ENCODE peak calls at places on chromosome 12, in four cellular contexts. J, A, E and G are unnamed samples.

GRCh38 chr12:27143676-27144075 is 61.3 kb upstream of the C12orf71 start:
- DNase-seq in J (no peak), A (no peak), E (no peak), G (no peak)

GRCh38 chr12:31325524-31325875 is 450 bp downstream of the SINHCAF start:
- DNase-seq in J (no peak), A (no peak), E (peak; percentile 41), G (no peak)

GRCh38 chr12:77116277-77116676 is 50.9 kb upstream of the E2F7 start:
- DNase-seq in J (no peak), A (no peak), E (no peak), G (no peak)

GRCh38 chr12:117807946-117808345 is 160.8 kb downstream of the KSR2 start:
- DNase-seq in J (no peak), A (no peak), E (no peak), G (no peak)

GRCh38 chr12:2402180-2402579 is 349.4 kb downstream of the CACNA1C start:
- DNase-seq in J (peak; percentile 42), A (no peak), E (no peak), G (no peak)

GRCh38 chr12:24133385-24133784 is 183.9 kb upstream of the SOX5 start:
- DNase-seq in J (no peak), A (peak; percentile 14), E (no peak), G (peak; percentile 71)

GRCh38 chr12:32399373-32400113 is at the start of gene FGD4:
- DNase-seq in J (peak; percentile 94), A (peak; percentile 69), E (peak; percentile 68), G (peak; percentile 66)

GRCh38 chr12:89373772-89374572 is 21.7 kb upstream of the DUSP6 start:
- DNase-seq in J (no peak), A (no peak), E (no peak), G (no peak)

GRCh38 chr12:106552228-106552627 is 30.6 kb upstream of the RFX4 start:
- DNase-seq in J (no peak), A (no peak), E (no peak), G (no peak)

GRCh38 chr12:67647251-67647546 is 1.3 kb upstream of the DYRK2 start:
- DNase-seq in J (no peak), A (no peak), E (no peak), G (no peak)

GRCh38 chr12:132723015-132723763 is 12.5 kb downstream of the PGAM5 start:
- DNase-seq in J (no peak), A (no peak), E (no peak), G (no peak)

GRCh38 chr12:121590476-121591143 is 9.8 kb upstream of the KDM2B start:
- DNase-seq in J (no peak), A (peak; percentile 58), E (no peak), G (peak; percentile 49)

GRCh38 chr12:55830601-55831406 is 1.4 kb upstream of the DNAJC14 start:
- DNase-seq in J (peak; percentile 88), A (peak; percentile 45), E (peak; percentile 81), G (peak; percentile 89)

GRCh38 chr12:71556881-71557280 is 106.8 kb downstream of the ZFC3H1 start:
- DNase-seq in J (no peak), A (peak; percentile 18), E (no peak), G (peak; percentile 34)

GRCh38 chr12:22282283-22282682 is 52.2 kb downstream of the ST8SIA1 start:
- DNase-seq in J (no peak), A (no peak), E (no peak), G (no peak)

GRCh38 chr12:74889563-74890236 is 319.9 kb downstream of the KCNC2 start:
- DNase-seq in J (no peak), A (no peak), E (no peak), G (no peak)

GRCh38 chr12:47775100-47775911 is 2.3 kb downstream of the SLC48A1 start:
- DNase-seq in J (no peak), A (no peak), E (peak; percentile 59), G (no peak)

GRCh38 chr12:62629413-62629812 is 162.8 kb downstream of the MON2 start:
- DNase-seq in J (no peak), A (no peak), E (no peak), G (no peak)

GRCh38 chr12:37545759-37546158 is 770.8 kb upstream of the ALG10B start:
- DNase-seq in J (no peak), A (no peak), E (no peak), G (no peak)

GRCh38 chr12:99200711-99201384 is 446.7 kb upstream of the GARIN6 start:
- DNase-seq in J (no peak), A (no peak), E (no peak), G (no peak)

GRCh38 chr12:53050426-53051057 is 677 bp downstream of the TNS2 start:
- DNase-seq in J (no peak), A (no peak), E (no peak), G (no peak)

GRCh38 chr12:84660139-84660538 is 252.5 kb downstream of the SLC6A15 start:
- DNase-seq in J (no peak), A (no peak), E (no peak), G (no peak)

GRCh38 chr12:49903700-49904423 is at the start of gene FAIM2:
- DNase-seq in J (peak; percentile 92), A (no peak), E (peak; percentile 73), G (no peak)

GRCh38 chr12:39300799-39301198 is 142.1 kb downstream of the KIF21A start:
- DNase-seq in J (no peak), A (no peak), E (no peak), G (no peak)

GRCh38 chr12:109532721-109533486 is 40.4 kb downstream of the MMAB start:
- DNase-seq in J (no peak), A (no peak), E (no peak), G (no peak)

GRCh38 chr12:89927226-89927698 is 218.6 kb upstream of the ATP2B1 start:
- DNase-seq in J (no peak), A (no peak), E (no peak), G (no peak)

GRCh38 chr12:93380480-93381121 is 2.9 kb downstream of the NUDT4 start:
- DNase-seq in J (peak; percentile 50), A (peak; percentile 43), E (no peak), G (no peak)
- TF ChIP-seq YY1 in J (no peak), A (no peak), E (no peak), G (no peak)

DNA sequence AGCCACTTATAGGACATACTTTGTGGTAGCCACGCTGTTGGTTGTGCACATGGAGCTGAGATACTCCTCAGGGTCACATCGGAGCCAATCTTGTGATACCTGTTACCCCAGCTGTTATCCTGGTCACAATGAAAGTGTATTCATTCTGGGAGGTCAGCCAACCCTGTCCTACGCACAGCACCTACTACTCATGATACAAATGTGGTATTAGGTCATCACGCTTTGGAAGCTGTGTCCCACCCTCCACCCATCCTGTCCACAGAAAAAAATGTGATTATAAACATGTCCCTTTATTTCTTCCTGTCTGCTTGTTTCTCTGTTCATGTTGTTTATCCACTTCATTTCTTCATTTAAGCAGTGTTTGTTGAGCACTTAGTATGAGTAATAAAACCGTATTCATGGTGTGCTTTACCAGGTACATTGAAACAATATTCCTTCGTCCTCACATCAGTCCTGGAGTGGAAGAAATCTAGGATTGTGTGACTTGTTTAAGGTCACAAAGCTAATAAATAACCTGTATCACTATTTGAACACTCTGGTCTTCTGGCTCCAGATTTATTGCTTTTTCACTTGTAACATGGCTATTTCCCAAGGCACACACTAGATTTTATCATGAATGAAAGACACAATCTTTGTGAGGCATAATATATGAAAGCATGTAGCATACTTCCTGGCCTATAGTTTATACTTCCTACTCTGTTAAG is 73.1 kb downstream of the DERA start:
- DNase-seq in J (no peak), A (no peak), E (no peak), G (no peak)
- TF ChIP-seq CHD2 in J (no peak), A (no peak), E (no peak), G (no peak)

GRCh38 chr12:46629331-46630229 is 196.2 kb downstream of the SLC38A4 start:
- DNase-seq in J (no peak), A (no peak), E (no peak), G (no peak)
- TF ChIP-seq USF2 in J (no peak), A (no peak), E (no peak), G (no peak)

GRCh38 chr12:130160711-130161231 is 1.5 kb upstream of the FZD10 start:
- DNase-seq in J (no peak), A (no peak), E (no peak), G (no peak)

GRCh38 chr12:130160306-130160705 is 2.0 kb upstream of the FZD10 start:
- DNase-seq in J (no peak), A (no peak), E (no peak), G (no peak)

GRCh38 chr12:130162267-130162666 is at the start of gene FZD10:
- DNase-seq in J (peak; percentile 77), A (no peak), E (no peak), G (no peak)

GRCh38 chr12:130162771-130163460 is 652 bp downstream of the FZD10 start:
- DNase-seq in J (peak; percentile 55), A (no peak), E (no peak), G (no peak)

DNA sequence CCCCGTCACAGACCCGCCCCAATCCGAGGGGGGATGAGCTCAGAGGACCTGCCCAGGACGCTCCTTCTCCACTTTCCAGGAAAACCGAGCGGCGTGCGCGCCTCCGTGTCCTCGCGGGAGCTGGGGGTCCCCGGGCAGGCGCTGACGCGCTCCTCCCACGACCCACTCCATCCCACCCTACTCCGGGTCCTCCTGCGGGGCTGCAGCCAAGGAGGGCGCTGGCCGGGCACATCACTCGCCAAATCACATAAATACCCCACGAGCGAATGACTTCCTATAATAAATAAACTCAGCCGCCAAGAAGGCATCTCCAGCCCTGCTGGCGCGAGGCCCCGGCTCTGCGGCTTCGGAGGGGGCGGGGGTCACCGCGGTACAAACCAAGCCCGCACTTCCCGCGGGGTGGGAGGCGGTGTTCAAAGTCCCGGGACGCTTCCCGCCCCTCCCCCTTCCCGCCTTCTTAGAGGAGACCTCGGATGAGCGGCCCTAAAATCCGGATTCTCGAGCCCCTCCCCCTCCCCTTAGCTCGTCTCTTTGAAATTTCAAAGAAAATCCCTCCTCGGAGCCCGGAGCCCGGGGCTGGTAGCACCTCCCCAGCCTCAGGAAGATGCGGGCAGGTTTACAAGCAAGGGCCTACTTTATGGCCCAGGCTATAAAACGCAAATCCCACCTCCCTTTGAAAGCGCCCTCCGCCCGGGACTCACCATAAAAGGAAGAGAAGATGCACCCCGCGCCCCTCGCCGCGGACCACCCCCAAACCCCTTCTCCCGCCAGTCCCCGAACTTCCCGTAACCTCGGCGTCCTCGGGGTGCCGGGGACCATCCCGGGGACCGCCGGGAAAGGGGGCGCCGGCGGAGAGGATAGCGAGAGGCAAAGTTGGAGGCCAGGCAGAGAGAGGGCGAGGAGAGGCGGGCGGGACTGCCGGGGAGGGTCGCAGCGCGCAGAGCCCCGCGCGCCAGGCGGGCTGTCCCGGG is 718 bp upstream of the FZD10 start:
- DNase-seq in J (peak; percentile 58), A (no peak), E (no peak), G (peak; percentile 81)
- TF ChIP-seq YY1 in J (no peak), A (no peak), E (no peak), G (no peak)

GRCh38 chr12:20220339-20220738 is 148.0 kb upstream of the PDE3A start:
- DNase-seq in J (no peak), A (no peak), E (no peak), G (no peak)
- TF ChIP-seq CHD2 in J (no peak), A (no peak), E (no peak), G (no peak)

GRCh38 chr12:107661830-107662229 is 23.8 kb upstream of the PWP1 start:
- DNase-seq in J (no peak), A (no peak), E (no peak), G (no peak)
- TF ChIP-seq USF2 in J (no peak), A (no peak), E (no peak), G (no peak)

DNA sequence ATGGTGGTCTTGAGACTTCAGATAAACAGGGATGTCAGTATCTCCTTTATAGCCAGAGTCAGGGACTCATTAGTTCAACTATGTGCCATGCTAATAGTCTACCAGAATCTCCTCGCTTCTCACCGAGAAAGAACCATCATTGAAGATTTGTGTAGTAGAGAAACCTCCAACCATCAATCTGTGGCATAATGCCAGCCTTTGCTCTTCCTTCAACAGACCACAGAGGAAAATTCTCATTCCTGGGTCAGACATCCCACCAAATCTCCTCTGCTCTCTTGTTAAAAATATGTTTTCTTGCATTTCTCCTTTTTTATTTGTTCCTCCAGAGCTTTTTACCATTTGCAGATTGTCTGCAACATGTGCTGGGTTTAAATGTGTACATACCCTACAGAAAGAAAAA is 64.9 kb downstream of the LLPH start:
- DNase-seq in J (no peak), A (no peak), E (no peak), G (no peak)
- TF ChIP-seq YY1 in J (no peak), A (no peak), E (no peak), G (no peak)